ENCODE peak calls at places on chromosomes 16 and 17, in seven cellular contexts. H is GM23338, U is H1, B is endothelial cell of umbilical vein, R is SK-N-SH, I is K562, N is HCT116. J is an unnamed sample.

GRCh38 chr17:43826206-43826605 is 6.7 kb downstream of the MPP3 start:
- DNase-seq in B (no peak), N (no peak), I (no peak), U (no peak), R (no peak), H (no peak), J (no peak)

GRCh38 chr16:50297301-50298074 is 31.1 kb downstream of the ADCY7 start:
- DNase-seq in N (no peak), U (no peak), R (peak; percentile 89), B (no peak), H (no peak), I (no peak), J (no peak)

GRCh38 chr17:43791589-43791988 is 11.4 kb downstream of the CFAP97D1 start:
- DNase-seq in R (peak; percentile 55), H (peak; percentile 76), I (peak; percentile 45), B (peak; percentile 40), N (peak; percentile 82), U (no peak), J (no peak)

GRCh38 chr16:79656537-79657115 is 56.1 kb upstream of the MAF start:
- DNase-seq in I (no peak), H (peak; percentile 15), U (no peak), R (no peak), B (no peak), N (no peak), J (no peak)

GRCh38 chr16:54651851-54652770 is 278.6 kb upstream of the IRX5 start:
- DNase-seq in I (no peak), B (no peak), N (no peak), R (no peak), U (no peak), H (peak; percentile 52), J (no peak)

GRCh38 chr17:74952431-74953128 is 16.9 kb downstream of the OTOP3 start:
- DNase-seq in I (no peak), R (no peak), N (no peak), U (no peak), H (no peak), B (no peak), J (no peak)

GRCh38 chr17:81715872-81716673 is 4.0 kb downstream of the SLC25A10 start:
- DNase-seq in B (no peak), I (no peak), R (no peak), N (no peak), U (no peak), H (no peak), J (no peak)

GRCh38 chr16:74622005-74622404 is 15.1 kb upstream of the GLG1 start:
- DNase-seq in B (no peak), I (no peak), N (no peak), H (peak; percentile 49), U (no peak), R (no peak), J (no peak)

GRCh38 chr17:57455063-57455914 is 199.0 kb downstream of the MSI2 start:
- DNase-seq in R (no peak), H (no peak), N (no peak), B (no peak), I (no peak), U (no peak), J (peak; percentile 94)

GRCh38 chr17:17580662-17581470 is 10.6 kb downstream of the PEMT start:
- DNase-seq in N (no peak), R (no peak), H (no peak), U (no peak), B (no peak), I (no peak), J (no peak)

GRCh38 chr16:84788968-84789371 is 30.8 kb upstream of the CRISPLD2 start:
- DNase-seq in R (peak; percentile 65), N (no peak), H (no peak), I (no peak), B (no peak), U (no peak), J (no peak)

GRCh38 chr17:72916991-72917390 is 175.5 kb downstream of the SLC39A11 start:
- DNase-seq in N (no peak), R (no peak), H (no peak), U (no peak), I (no peak), B (no peak), J (no peak)

GRCh38 chr17:45043813-45044540 is 7.5 kb downstream of the DCAKD start:
- DNase-seq in B (no peak), N (no peak), I (no peak), H (no peak), U (no peak), R (no peak), J (no peak)

GRCh38 chr16:9000664-9001063 is 37.0 kb upstream of the USP7 start:
- DNase-seq in N (no peak), B (no peak), R (no peak), U (no peak), H (no peak), I (no peak), J (no peak)

GRCh38 chr17:63445571-63446217 is 412 bp downstream of the CYB561 start:
- DNase-seq in I (peak; percentile 60), R (peak; percentile 94), B (peak; percentile 63), N (peak; percentile 58), U (no peak), H (peak; percentile 72), J (no peak)

GRCh38 chr16:3017806-3018506 is at the start of gene CLDN6:
- DNase-seq in U (peak; percentile 92), I (peak; percentile 63), R (peak; percentile 92), N (no peak), H (peak; percentile 98), B (peak; percentile 38), J (no peak)

GRCh38 chr16:63890072-63890471 is 1231.8 kb downstream of the CDH11 start:
- DNase-seq in I (no peak), U (no peak), B (peak; percentile 6), N (no peak), H (no peak), R (no peak), J (no peak)

GRCh38 chr16:2720719-2721633 is 952 bp upstream of the PRSS27 start:
- DNase-seq in B (peak; percentile 64), I (peak; percentile 94), R (peak; percentile 98), U (peak; percentile 74), N (peak; percentile 62), H (peak; percentile 97), J (peak; percentile 36)

GRCh38 chr16:14300631-14301149 is 229.6 kb downstream of the MRTFB start:
- DNase-seq in I (peak; percentile 53), B (peak; percentile 78), R (peak; percentile 85), U (no peak), H (peak; percentile 70), N (peak; percentile 71), J (no peak)

GRCh38 chr17:62179525-62180161 is 114.6 kb upstream of the MED13 start:
- DNase-seq in H (no peak), U (no peak), N (peak; percentile 88), B (peak; percentile 80), I (peak; percentile 40), R (no peak), J (no peak)

GRCh38 chr17:78113804-78114785 is 14.5 kb downstream of the TMC6 start:
- DNase-seq in H (no peak), N (no peak), B (no peak), I (no peak), U (no peak), R (no peak), J (no peak)

GRCh38 chr17:49646391-49647255 is 31.3 kb downstream of the SPOP start:
- DNase-seq in U (no peak), B (peak; percentile 38), I (no peak), N (peak; percentile 68), H (no peak), R (no peak), J (peak; percentile 45)

GRCh38 chr17:19281161-19281560 is 44.0 kb downstream of the EPN2 start:
- DNase-seq in N (no peak), I (no peak), U (no peak), H (no peak), B (no peak), R (no peak), J (no peak)

GRCh38 chr17:77531641-77532040 is 390.9 kb downstream of the SEC14L1 start:
- DNase-seq in R (no peak), N (no peak), I (no peak), B (no peak), U (no peak), H (no peak), J (no peak)

GRCh38 chr17:204427-205175 is 23.2 kb upstream of the DOC2B start:
- DNase-seq in I (no peak), R (no peak), U (no peak), H (no peak), N (no peak), B (no peak), J (no peak)

DNA sequence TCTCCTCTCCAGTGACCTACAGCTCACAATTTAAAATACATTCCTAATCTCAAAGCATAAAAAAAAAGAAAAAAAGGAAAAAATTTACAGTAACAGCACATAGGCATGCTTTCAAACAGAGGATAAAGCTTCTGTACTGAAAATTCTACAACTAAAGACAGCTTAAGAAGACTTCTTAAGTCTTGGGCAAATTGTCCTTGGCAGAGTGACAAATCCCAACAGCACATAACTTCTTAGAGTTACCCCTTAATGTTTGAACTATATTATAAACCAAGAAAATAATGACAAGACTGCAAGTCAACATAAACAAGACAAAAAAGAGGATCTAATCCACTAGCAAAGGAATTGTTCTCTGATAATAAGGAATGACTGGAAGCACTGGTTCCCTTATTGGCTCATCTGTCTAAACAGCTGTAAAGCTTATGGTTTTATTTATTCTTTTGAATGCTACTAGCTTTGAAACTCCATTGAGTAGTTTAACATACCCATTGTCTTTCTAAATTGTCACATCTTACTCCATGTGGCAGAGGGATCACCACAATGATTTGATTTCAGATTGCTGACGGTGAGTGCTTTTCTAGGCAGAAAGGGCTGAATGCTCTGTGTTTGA is 1576.8 kb upstream of the GOT2 start:
- DNase-seq in H (peak; percentile 20), B (no peak), N (no peak), R (no peak), U (no peak), I (no peak), J (no peak)
- H2AFZ ChIP-seq in H (no peak overlapping the region), B (no peak overlapping the region), N (no peak overlapping the region), R (no peak overlapping the region), U (no peak overlapping the region), I (no peak overlapping the region), J (no peak overlapping the region)

DNA sequence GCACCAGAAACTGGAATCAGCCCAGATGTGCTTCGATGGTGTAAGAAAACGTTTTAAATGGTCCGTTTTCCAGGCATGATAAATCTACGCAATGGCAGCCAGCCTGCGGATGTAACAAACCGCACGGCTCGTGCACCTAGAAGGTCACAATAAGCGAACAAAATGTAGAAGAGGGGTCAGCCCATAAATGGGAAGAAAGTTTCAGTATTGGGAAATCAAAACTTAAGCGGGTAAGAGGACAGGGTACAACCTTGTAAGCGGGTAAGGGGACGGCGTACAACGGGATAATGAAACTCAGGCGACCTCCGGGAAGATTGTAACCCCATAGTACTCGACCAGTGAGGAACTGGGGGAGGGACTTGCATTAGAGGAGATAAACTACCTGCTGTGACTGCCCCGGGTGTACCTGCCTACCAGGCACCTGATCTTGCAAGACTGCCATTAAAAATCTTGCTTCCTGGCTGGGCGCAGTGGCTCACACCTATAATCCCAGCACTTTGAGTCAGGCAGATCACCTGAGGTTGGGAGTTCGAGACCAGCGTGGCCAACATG is 66.6 kb downstream of the ANKRD11 start:
- DNase-seq in N (no peak), I (no peak), R (no peak), U (no peak), H (peak; percentile 52), B (no peak), J (no peak)
- TF ChIP-seq POLR2AphosphoS5 in N (no peak), I (no peak), R (no peak), U (no peak), H (no peak), B (no peak), J (no peak)

GRCh38 chr16:31331141-31331764 is 23.7 kb upstream of the ITGAX start:
- DNase-seq in H (peak; percentile 67), I (no peak), B (no peak), N (no peak), R (no peak), U (no peak), J (no peak)
- H2AFZ ChIP-seq in H (peak overlapping the region; percentile 90), I (no peak overlapping the region), B (no peak overlapping the region), N (no peak overlapping the region), R (no peak overlapping the region), U (peak overlapping the region; percentile 37), J (no peak overlapping the region)

GRCh38 chr17:8056976-8057625 is 18.2 kb downstream of the ALOX15B start:
- DNase-seq in B (no peak), U (no peak), R (no peak), N (no peak), I (no peak), H (no peak), J (no peak)
- TF ChIP-seq POLR2AphosphoS5 in B (no peak), U (no peak), R (no peak), N (no peak), I (no peak), H (no peak), J (no peak)

J was measured in GM12878.